ENCODE peak calls at places on chromosomes 4 and X, in nine cellular contexts. One of them, this sample, is unnamed.

GRCh38 chrX:84187501-84188319 is at the start of gene RPS6KA6:
- DNase-seq in activated naive CD4-positive, alpha-beta T cell: no peak
- DNase-seq in LoVo: no peak
- DNase-seq in cerebellum: peak; percentile 16
- DNase-seq in SJSA1: peak; percentile 49
- DNase-seq in nucleus accumbens: peak; percentile 11
- DNase-seq in GM13977: peak; percentile 34
- DNase-seq in OCI-LY7: no peak
- DNase-seq in CD8-positive, alpha-beta memory T cell: no peak
- DNase-seq in this sample: peak; percentile 56

GRCh38 chr4:58983887-58984286 is 1873.7 kb upstream of the IGFBP7 start:
- DNase-seq in activated naive CD4-positive, alpha-beta T cell: no peak
- DNase-seq in nucleus accumbens: no peak
- DNase-seq in LoVo: no peak
- DNase-seq in GM13977: no peak
- DNase-seq in cerebellum: no peak
- DNase-seq in CD8-positive, alpha-beta memory T cell: no peak
- DNase-seq in OCI-LY7: no peak
- DNase-seq in SJSA1: no peak
- DNase-seq in this sample: no peak

GRCh38 chrX:136147320-136147901 is at the start of gene FHL1:
- DNase-seq in CD8-positive, alpha-beta memory T cell: peak; percentile 35
- DNase-seq in nucleus accumbens: peak; percentile 25
- DNase-seq in cerebellum: peak; percentile 82
- DNase-seq in LoVo: no peak
- DNase-seq in OCI-LY7: peak; percentile 4
- DNase-seq in activated naive CD4-positive, alpha-beta T cell: no peak
- DNase-seq in GM13977: peak; percentile 65
- DNase-seq in SJSA1: peak; percentile 7
- DNase-seq in this sample: peak; percentile 63

GRCh38 chr4:113336556-113336955 is 287.1 kb downstream of the ANK2 start:
- DNase-seq in OCI-LY7: no peak
- DNase-seq in activated naive CD4-positive, alpha-beta T cell: no peak
- DNase-seq in nucleus accumbens: no peak
- DNase-seq in LoVo: no peak
- DNase-seq in CD8-positive, alpha-beta memory T cell: no peak
- DNase-seq in GM13977: no peak
- DNase-seq in SJSA1: no peak
- DNase-seq in cerebellum: no peak
- DNase-seq in this sample: no peak

GRCh38 chrX:104254442-104255115 is at the start of gene ESX1:
- DNase-seq in cerebellum: no peak
- DNase-seq in OCI-LY7: no peak
- DNase-seq in SJSA1: no peak
- DNase-seq in activated naive CD4-positive, alpha-beta T cell: no peak
- DNase-seq in CD8-positive, alpha-beta memory T cell: no peak
- DNase-seq in GM13977: no peak
- DNase-seq in nucleus accumbens: no peak
- DNase-seq in LoVo: no peak
- DNase-seq in this sample: no peak

GRCh38 chr4:188434686-188435085 is 295.4 kb downstream of the TRIML1 start:
- DNase-seq in SJSA1: no peak
- DNase-seq in nucleus accumbens: no peak
- DNase-seq in OCI-LY7: no peak
- DNase-seq in cerebellum: no peak
- DNase-seq in GM13977: no peak
- DNase-seq in activated naive CD4-positive, alpha-beta T cell: no peak
- DNase-seq in CD8-positive, alpha-beta memory T cell: no peak
- DNase-seq in LoVo: no peak
- DNase-seq in this sample: no peak

GRCh38 chr4:75940692-75941253 is at the start of gene NAAA:
- DNase-seq in cerebellum: peak; percentile 72
- DNase-seq in CD8-positive, alpha-beta memory T cell: peak; percentile 67
- DNase-seq in nucleus accumbens: peak; percentile 31
- DNase-seq in GM13977: peak; percentile 92
- DNase-seq in SJSA1: peak; percentile 81
- DNase-seq in activated naive CD4-positive, alpha-beta T cell: peak; percentile 35
- DNase-seq in LoVo: peak; percentile 59
- DNase-seq in OCI-LY7: peak; percentile 81
- DNase-seq in this sample: peak; percentile 74

GRCh38 chr4:119035941-119036737 is 99.5 kb upstream of the MYOZ2 start:
- DNase-seq in CD8-positive, alpha-beta memory T cell: no peak
- DNase-seq in GM13977: no peak
- DNase-seq in activated naive CD4-positive, alpha-beta T cell: no peak
- DNase-seq in SJSA1: no peak
- DNase-seq in cerebellum: no peak
- DNase-seq in LoVo: no peak
- DNase-seq in OCI-LY7: no peak
- DNase-seq in nucleus accumbens: no peak
- DNase-seq in this sample: no peak

GRCh38 chr4:85291226-85291625 is 183.7 kb upstream of the ARHGAP24 start:
- DNase-seq in nucleus accumbens: no peak
- DNase-seq in cerebellum: no peak
- DNase-seq in LoVo: no peak
- DNase-seq in activated naive CD4-positive, alpha-beta T cell: no peak
- DNase-seq in SJSA1: no peak
- DNase-seq in CD8-positive, alpha-beta memory T cell: no peak
- DNase-seq in OCI-LY7: no peak
- DNase-seq in GM13977: no peak
- DNase-seq in this sample: no peak

GRCh38 chrX:12997898-12998687 is 23.2 kb downstream of the TMSB4X start:
- DNase-seq in LoVo: no peak
- DNase-seq in CD8-positive, alpha-beta memory T cell: no peak
- DNase-seq in SJSA1: no peak
- DNase-seq in activated naive CD4-positive, alpha-beta T cell: no peak
- DNase-seq in nucleus accumbens: peak; percentile 21
- DNase-seq in cerebellum: no peak
- DNase-seq in OCI-LY7: no peak
- DNase-seq in GM13977: no peak
- DNase-seq in this sample: no peak

GRCh38 chrX:55039471-55039870 is 8.7 kb upstream of the ALAS2 start:
- DNase-seq in nucleus accumbens: no peak
- DNase-seq in cerebellum: no peak
- DNase-seq in GM13977: no peak
- DNase-seq in activated naive CD4-positive, alpha-beta T cell: no peak
- DNase-seq in LoVo: no peak
- DNase-seq in SJSA1: peak; percentile 9
- DNase-seq in OCI-LY7: no peak
- DNase-seq in CD8-positive, alpha-beta memory T cell: no peak
- DNase-seq in this sample: no peak

GRCh38 chrX:154040863-154041262 is 21.2 kb upstream of the IRAK1 start:
- DNase-seq in activated naive CD4-positive, alpha-beta T cell: no peak
- DNase-seq in GM13977: no peak
- DNase-seq in OCI-LY7: peak; percentile 7
- DNase-seq in CD8-positive, alpha-beta memory T cell: no peak
- DNase-seq in cerebellum: no peak
- DNase-seq in LoVo: no peak
- DNase-seq in nucleus accumbens: no peak
- DNase-seq in SJSA1: no peak
- DNase-seq in this sample: no peak

GRCh38 chr4:40482985-40483647 is 146.5 kb downstream of the RBM47 start:
- DNase-seq in nucleus accumbens: no peak
- DNase-seq in CD8-positive, alpha-beta memory T cell: no peak
- DNase-seq in activated naive CD4-positive, alpha-beta T cell: no peak
- DNase-seq in cerebellum: no peak
- DNase-seq in GM13977: no peak
- DNase-seq in SJSA1: no peak
- DNase-seq in LoVo: no peak
- DNase-seq in OCI-LY7: no peak
- DNase-seq in this sample: no peak

GRCh38 chrX:47610506-47610905 is 9.2 kb downstream of the SYN1 start:
- DNase-seq in GM13977: no peak
- DNase-seq in CD8-positive, alpha-beta memory T cell: no peak
- DNase-seq in nucleus accumbens: no peak
- DNase-seq in activated naive CD4-positive, alpha-beta T cell: no peak
- DNase-seq in SJSA1: no peak
- DNase-seq in LoVo: no peak
- DNase-seq in OCI-LY7: no peak
- DNase-seq in cerebellum: no peak
- DNase-seq in this sample: no peak

GRCh38 chrX:107726809-107727534 is 48.6 kb downstream of the TSC22D3 start:
- DNase-seq in activated naive CD4-positive, alpha-beta T cell: no peak
- DNase-seq in GM13977: no peak
- DNase-seq in LoVo: no peak
- DNase-seq in cerebellum: no peak
- DNase-seq in nucleus accumbens: no peak
- DNase-seq in CD8-positive, alpha-beta memory T cell: no peak
- DNase-seq in SJSA1: no peak
- DNase-seq in OCI-LY7: no peak
- DNase-seq in this sample: no peak

GRCh38 chrX:32954125-32954524 is 257.2 kb downstream of the DMD start:
- DNase-seq in SJSA1: no peak
- DNase-seq in LoVo: no peak
- DNase-seq in cerebellum: no peak
- DNase-seq in OCI-LY7: no peak
- DNase-seq in nucleus accumbens: no peak
- DNase-seq in activated naive CD4-positive, alpha-beta T cell: no peak
- DNase-seq in GM13977: no peak
- DNase-seq in CD8-positive, alpha-beta memory T cell: no peak
- DNase-seq in this sample: no peak

GRCh38 chr4:101331017-101331416 is 16.3 kb downstream of the PPP3CA start:
- DNase-seq in GM13977: no peak
- DNase-seq in SJSA1: no peak
- DNase-seq in cerebellum: no peak
- DNase-seq in nucleus accumbens: no peak
- DNase-seq in LoVo: no peak
- DNase-seq in CD8-positive, alpha-beta memory T cell: no peak
- DNase-seq in OCI-LY7: no peak
- DNase-seq in activated naive CD4-positive, alpha-beta T cell: no peak
- DNase-seq in this sample: no peak

GRCh38 chr4:26252349-26252748 is 68.5 kb upstream of the RBPJ start:
- DNase-seq in cerebellum: no peak
- DNase-seq in GM13977: no peak
- DNase-seq in LoVo: peak; percentile 38
- DNase-seq in activated naive CD4-positive, alpha-beta T cell: no peak
- DNase-seq in OCI-LY7: no peak
- DNase-seq in SJSA1: no peak
- DNase-seq in CD8-positive, alpha-beta memory T cell: no peak
- DNase-seq in nucleus accumbens: no peak
- DNase-seq in this sample: no peak

GRCh38 chr4:146018247-146018646 is 79.6 kb upstream of the ZNF827 start:
- DNase-seq in GM13977: no peak
- DNase-seq in activated naive CD4-positive, alpha-beta T cell: no peak
- DNase-seq in nucleus accumbens: no peak
- DNase-seq in OCI-LY7: no peak
- DNase-seq in CD8-positive, alpha-beta memory T cell: no peak
- DNase-seq in SJSA1: no peak
- DNase-seq in LoVo: no peak
- DNase-seq in cerebellum: no peak
- DNase-seq in this sample: no peak

GRCh38 chr4:2462218-2462991 is 6.5 kb upstream of the RNF4 start:
- DNase-seq in LoVo: peak; percentile 61
- DNase-seq in activated naive CD4-positive, alpha-beta T cell: peak; percentile 39
- DNase-seq in nucleus accumbens: peak; percentile 61
- DNase-seq in GM13977: peak; percentile 90
- DNase-seq in CD8-positive, alpha-beta memory T cell: peak; percentile 60
- DNase-seq in SJSA1: peak; percentile 4
- DNase-seq in cerebellum: peak; percentile 83
- DNase-seq in OCI-LY7: peak; percentile 84
- DNase-seq in this sample: peak; percentile 65

GRCh38 chr4:32140636-32141035 is 1420.5 kb downstream of the PCDH7 start:
- DNase-seq in LoVo: no peak
- DNase-seq in cerebellum: no peak
- DNase-seq in GM13977: peak; percentile 4
- DNase-seq in CD8-positive, alpha-beta memory T cell: no peak
- DNase-seq in nucleus accumbens: no peak
- DNase-seq in SJSA1: peak; percentile 1
- DNase-seq in OCI-LY7: no peak
- DNase-seq in activated naive CD4-positive, alpha-beta T cell: no peak
- DNase-seq in this sample: no peak

This sample was measured in ovary.